ENCODE peak calls at places on chromosome 17, in seven cellular contexts. One of them, this sample, is unnamed.

GRCh38 chr17:9880582-9880999 is 24.5 kb downstream of the RCVRN start:
- DNase-seq in lower lobe of right lung: no peak
- DNase-seq in AG04450: no peak
- DNase-seq in CD8-positive, alpha-beta T cell: no peak
- DNase-seq in glutamatergic neuron: no peak
- DNase-seq in BJ: no peak
- DNase-seq in right lobe of liver: no peak
- DNase-seq in this sample: no peak

GRCh38 chr17:72125742-72126141 is 4.9 kb downstream of the SOX9 start:
- DNase-seq in CD8-positive, alpha-beta T cell: no peak
- DNase-seq in glutamatergic neuron: no peak
- DNase-seq in lower lobe of right lung: no peak
- DNase-seq in right lobe of liver: no peak
- DNase-seq in AG04450: no peak
- DNase-seq in BJ: no peak
- DNase-seq in this sample: no peak

GRCh38 chr17:2262146-2262587 is 41.4 kb downstream of the SMG6 start:
- DNase-seq in BJ: peak
- DNase-seq in glutamatergic neuron: no peak
- DNase-seq in AG04450: peak
- DNase-seq in lower lobe of right lung: no peak
- DNase-seq in CD8-positive, alpha-beta T cell: no peak
- DNase-seq in right lobe of liver: no peak
- DNase-seq in this sample: no peak

GRCh38 chr17:51191895-51192294 is 25.7 kb downstream of the NME2 start:
- DNase-seq in glutamatergic neuron: no peak
- DNase-seq in right lobe of liver: no peak
- DNase-seq in AG04450: no peak
- DNase-seq in BJ: no peak
- DNase-seq in lower lobe of right lung: no peak
- DNase-seq in CD8-positive, alpha-beta T cell: no peak
- DNase-seq in this sample: no peak

GRCh38 chr17:17740627-17741237 is 59.5 kb downstream of the RAI1 start:
- DNase-seq in CD8-positive, alpha-beta T cell: no peak
- DNase-seq in BJ: no peak
- DNase-seq in lower lobe of right lung: no peak
- DNase-seq in AG04450: no peak
- DNase-seq in right lobe of liver: no peak
- DNase-seq in glutamatergic neuron: no peak
- DNase-seq in this sample: no peak

GRCh38 chr17:40399185-40399584 is 18.5 kb downstream of the TOP2A start:
- DNase-seq in right lobe of liver: no peak
- DNase-seq in BJ: peak
- DNase-seq in CD8-positive, alpha-beta T cell: no peak
- DNase-seq in glutamatergic neuron: no peak
- DNase-seq in lower lobe of right lung: no peak
- DNase-seq in AG04450: peak
- DNase-seq in this sample: no peak

GRCh38 chr17:39648876-39649430 is 12.0 kb downstream of the STARD3 start:
- DNase-seq in BJ: no peak
- DNase-seq in lower lobe of right lung: no peak
- DNase-seq in glutamatergic neuron: no peak
- DNase-seq in CD8-positive, alpha-beta T cell: no peak
- DNase-seq in AG04450: peak
- DNase-seq in right lobe of liver: no peak
- DNase-seq in this sample: no peak

GRCh38 chr17:38434178-38434665 is 6.0 kb downstream of the ARHGAP23 start:
- DNase-seq in CD8-positive, alpha-beta T cell: no peak
- DNase-seq in AG04450: no peak
- DNase-seq in glutamatergic neuron: no peak
- DNase-seq in lower lobe of right lung: no peak
- DNase-seq in right lobe of liver: peak
- DNase-seq in BJ: no peak
- DNase-seq in this sample: no peak

GRCh38 chr17:64384253-64385186 is 6.1 kb downstream of the PECAM1 start:
- DNase-seq in CD8-positive, alpha-beta T cell: no peak
- DNase-seq in right lobe of liver: no peak
- DNase-seq in glutamatergic neuron: no peak
- DNase-seq in lower lobe of right lung: no peak
- DNase-seq in BJ: no peak
- DNase-seq in AG04450: no peak
- DNase-seq in this sample: no peak

GRCh38 chr17:75404739-75405364 is 626 bp downstream of the GRB2 start:
- DNase-seq in CD8-positive, alpha-beta T cell: peak
- DNase-seq in glutamatergic neuron: peak
- DNase-seq in AG04450: no peak
- DNase-seq in lower lobe of right lung: no peak
- DNase-seq in right lobe of liver: peak
- DNase-seq in BJ: no peak
- DNase-seq in this sample: peak

GRCh38 chr17:16286009-16286946 is 67.0 kb downstream of the CENPV start:
- DNase-seq in right lobe of liver: peak
- DNase-seq in BJ: peak
- DNase-seq in glutamatergic neuron: peak
- DNase-seq in CD8-positive, alpha-beta T cell: peak
- DNase-seq in AG04450: peak
- DNase-seq in lower lobe of right lung: peak
- DNase-seq in this sample: no peak

GRCh38 chr17:1515640-1516402 is 591 bp downstream of the INPP5K start:
- DNase-seq in BJ: peak
- DNase-seq in AG04450: peak
- DNase-seq in CD8-positive, alpha-beta T cell: peak
- DNase-seq in lower lobe of right lung: peak
- DNase-seq in glutamatergic neuron: no peak
- DNase-seq in right lobe of liver: no peak
- DNase-seq in this sample: no peak

GRCh38 chr17:50785942-50786570 is 18.7 kb upstream of the ANKRD40CL start:
- DNase-seq in right lobe of liver: peak
- DNase-seq in lower lobe of right lung: no peak
- DNase-seq in AG04450: peak
- DNase-seq in BJ: peak
- DNase-seq in glutamatergic neuron: no peak
- DNase-seq in CD8-positive, alpha-beta T cell: no peak
- DNase-seq in this sample: no peak

GRCh38 chr17:44043326-44043725 is 23.1 kb downstream of the LSM12 start:
- DNase-seq in lower lobe of right lung: peak
- DNase-seq in glutamatergic neuron: no peak
- DNase-seq in right lobe of liver: no peak
- DNase-seq in AG04450: peak
- DNase-seq in CD8-positive, alpha-beta T cell: no peak
- DNase-seq in BJ: no peak
- DNase-seq in this sample: no peak

GRCh38 chr17:78661092-78661770 is 84.0 kb upstream of the DNAH17 start:
- DNase-seq in AG04450: no peak
- DNase-seq in glutamatergic neuron: no peak
- DNase-seq in right lobe of liver: no peak
- DNase-seq in CD8-positive, alpha-beta T cell: no peak
- DNase-seq in lower lobe of right lung: no peak
- DNase-seq in BJ: peak
- DNase-seq in this sample: no peak

GRCh38 chr17:73340093-73340596 is 28.3 kb upstream of the CDC42EP4 start:
- DNase-seq in lower lobe of right lung: peak
- DNase-seq in glutamatergic neuron: no peak
- DNase-seq in right lobe of liver: no peak
- DNase-seq in AG04450: peak
- DNase-seq in BJ: peak
- DNase-seq in CD8-positive, alpha-beta T cell: no peak
- DNase-seq in this sample: no peak

GRCh38 chr17:27760069-27760885 is 40.1 kb downstream of the NOS2 start:
- DNase-seq in AG04450: no peak
- DNase-seq in CD8-positive, alpha-beta T cell: peak
- DNase-seq in BJ: no peak
- DNase-seq in right lobe of liver: peak
- DNase-seq in lower lobe of right lung: peak
- DNase-seq in glutamatergic neuron: peak
- DNase-seq in this sample: peak

GRCh38 chr17:82126479-82127314 is 28.7 kb upstream of the FASN start:
- DNase-seq in glutamatergic neuron: no peak
- DNase-seq in right lobe of liver: no peak
- DNase-seq in CD8-positive, alpha-beta T cell: peak
- DNase-seq in AG04450: no peak
- DNase-seq in BJ: no peak
- DNase-seq in lower lobe of right lung: no peak
- DNase-seq in this sample: no peak

GRCh38 chr17:34203018-34203646 is 52.0 kb upstream of the CCL2 start:
- DNase-seq in CD8-positive, alpha-beta T cell: no peak
- DNase-seq in BJ: no peak
- DNase-seq in glutamatergic neuron: no peak
- DNase-seq in right lobe of liver: no peak
- DNase-seq in lower lobe of right lung: no peak
- DNase-seq in AG04450: no peak
- DNase-seq in this sample: no peak

GRCh38 chr17:77606146-77606864 is 352.2 kb upstream of the TNRC6C start:
- DNase-seq in CD8-positive, alpha-beta T cell: no peak
- DNase-seq in right lobe of liver: no peak
- DNase-seq in lower lobe of right lung: no peak
- DNase-seq in BJ: no peak
- DNase-seq in AG04450: no peak
- DNase-seq in glutamatergic neuron: no peak
- DNase-seq in this sample: peak

GRCh38 chr17:77607606-77608005 is 350.9 kb upstream of the TNRC6C start:
- DNase-seq in CD8-positive, alpha-beta T cell: no peak
- DNase-seq in lower lobe of right lung: no peak
- DNase-seq in right lobe of liver: no peak
- DNase-seq in BJ: no peak
- DNase-seq in glutamatergic neuron: no peak
- DNase-seq in AG04450: no peak
- DNase-seq in this sample: peak

GRCh38 chr17:77608431-77608830 is 350.1 kb upstream of the TNRC6C start:
- DNase-seq in BJ: no peak
- DNase-seq in right lobe of liver: no peak
- DNase-seq in AG04450: no peak
- DNase-seq in glutamatergic neuron: no peak
- DNase-seq in CD8-positive, alpha-beta T cell: no peak
- DNase-seq in lower lobe of right lung: no peak
- DNase-seq in this sample: peak

GRCh38 chr17:77604301-77605031 is 354.0 kb upstream of the TNRC6C start:
- DNase-seq in right lobe of liver: no peak
- DNase-seq in CD8-positive, alpha-beta T cell: no peak
- DNase-seq in glutamatergic neuron: no peak
- DNase-seq in lower lobe of right lung: no peak
- DNase-seq in BJ: no peak
- DNase-seq in AG04450: no peak
- DNase-seq in this sample: peak

GRCh38 chr17:77606865-77607210 is 351.7 kb upstream of the TNRC6C start:
- DNase-seq in CD8-positive, alpha-beta T cell: no peak
- DNase-seq in lower lobe of right lung: no peak
- DNase-seq in AG04450: no peak
- DNase-seq in BJ: no peak
- DNase-seq in right lobe of liver: no peak
- DNase-seq in glutamatergic neuron: no peak
- DNase-seq in this sample: no peak
- TF ChIP-seq CTCF in CD8-positive, alpha-beta T cell: no peak
- TF ChIP-seq CTCF in lower lobe of right lung: no peak
- TF ChIP-seq CTCF in AG04450: no peak
- TF ChIP-seq CTCF in BJ: no peak
- TF ChIP-seq CTCF in right lobe of liver: no peak
- TF ChIP-seq CTCF in glutamatergic neuron: no peak
- TF ChIP-seq CTCF in this sample: peak

DNA sequence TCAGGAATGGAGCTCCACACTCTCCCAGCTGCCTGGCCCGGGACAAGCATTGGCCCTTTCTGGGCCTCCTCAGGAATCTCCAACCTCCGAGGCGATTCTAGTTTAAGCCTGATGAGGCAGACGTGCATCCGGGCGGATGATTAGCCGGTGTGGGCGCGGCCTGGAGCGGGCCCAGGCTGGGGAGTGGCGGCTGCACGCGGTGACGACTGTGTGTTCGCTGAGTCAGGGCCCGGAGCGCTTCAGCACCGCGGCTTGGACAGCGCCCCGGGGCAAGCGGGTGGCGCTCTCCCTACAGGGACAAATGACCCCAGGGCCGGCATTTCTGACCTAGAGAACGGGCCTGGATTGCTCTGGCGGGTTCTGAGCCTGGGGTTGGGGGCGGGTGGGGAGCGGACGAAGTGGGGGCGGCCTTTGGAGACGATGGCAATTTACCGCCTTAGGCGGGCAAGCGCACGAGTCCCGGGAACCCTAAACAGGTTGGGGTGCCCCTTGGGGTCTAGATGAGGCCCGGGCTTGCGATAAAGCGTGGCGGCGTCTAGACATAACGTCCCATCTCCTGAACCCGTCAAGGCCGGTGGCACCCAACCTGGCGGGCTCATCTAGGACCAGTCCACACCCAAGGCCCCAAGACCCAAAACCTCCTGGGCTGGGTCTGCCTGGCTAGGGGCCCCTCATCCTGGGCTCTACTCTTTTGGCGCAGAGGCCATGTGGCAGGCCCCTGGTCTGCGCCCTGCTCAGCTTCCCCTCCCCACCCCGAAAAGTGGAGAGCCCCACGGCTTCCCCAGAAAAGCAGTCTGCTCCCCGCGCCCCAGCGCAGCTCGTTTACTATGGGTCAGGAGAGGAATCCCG is 22.3 kb upstream of the ZNHIT3 start:
- DNase-seq in glutamatergic neuron: peak
- DNase-seq in right lobe of liver: no peak
- DNase-seq in CD8-positive, alpha-beta T cell: no peak
- DNase-seq in BJ: no peak
- DNase-seq in lower lobe of right lung: no peak
- DNase-seq in AG04450: no peak
- DNase-seq in this sample: no peak
- TF ChIP-seq CTCF in glutamatergic neuron: no peak
- TF ChIP-seq CTCF in right lobe of liver: no peak
- TF ChIP-seq CTCF in CD8-positive, alpha-beta T cell: no peak
- TF ChIP-seq CTCF in BJ: no peak
- TF ChIP-seq CTCF in lower lobe of right lung: no peak
- TF ChIP-seq CTCF in AG04450: no peak
- TF ChIP-seq CTCF in this sample: no peak

GRCh38 chr17:69906306-69906705 is 168.7 kb upstream of the KCNJ16 start:
- DNase-seq in glutamatergic neuron: no peak
- DNase-seq in right lobe of liver: no peak
- DNase-seq in CD8-positive, alpha-beta T cell: no peak
- DNase-seq in lower lobe of right lung: no peak
- DNase-seq in BJ: no peak
- DNase-seq in AG04450: no peak
- DNase-seq in this sample: no peak
- TF ChIP-seq CTCF in glutamatergic neuron: no peak
- TF ChIP-seq CTCF in right lobe of liver: no peak
- TF ChIP-seq CTCF in CD8-positive, alpha-beta T cell: no peak
- TF ChIP-seq CTCF in lower lobe of right lung: no peak
- TF ChIP-seq CTCF in BJ: no peak
- TF ChIP-seq CTCF in AG04450: no peak
- TF ChIP-seq CTCF in this sample: no peak

DNA sequence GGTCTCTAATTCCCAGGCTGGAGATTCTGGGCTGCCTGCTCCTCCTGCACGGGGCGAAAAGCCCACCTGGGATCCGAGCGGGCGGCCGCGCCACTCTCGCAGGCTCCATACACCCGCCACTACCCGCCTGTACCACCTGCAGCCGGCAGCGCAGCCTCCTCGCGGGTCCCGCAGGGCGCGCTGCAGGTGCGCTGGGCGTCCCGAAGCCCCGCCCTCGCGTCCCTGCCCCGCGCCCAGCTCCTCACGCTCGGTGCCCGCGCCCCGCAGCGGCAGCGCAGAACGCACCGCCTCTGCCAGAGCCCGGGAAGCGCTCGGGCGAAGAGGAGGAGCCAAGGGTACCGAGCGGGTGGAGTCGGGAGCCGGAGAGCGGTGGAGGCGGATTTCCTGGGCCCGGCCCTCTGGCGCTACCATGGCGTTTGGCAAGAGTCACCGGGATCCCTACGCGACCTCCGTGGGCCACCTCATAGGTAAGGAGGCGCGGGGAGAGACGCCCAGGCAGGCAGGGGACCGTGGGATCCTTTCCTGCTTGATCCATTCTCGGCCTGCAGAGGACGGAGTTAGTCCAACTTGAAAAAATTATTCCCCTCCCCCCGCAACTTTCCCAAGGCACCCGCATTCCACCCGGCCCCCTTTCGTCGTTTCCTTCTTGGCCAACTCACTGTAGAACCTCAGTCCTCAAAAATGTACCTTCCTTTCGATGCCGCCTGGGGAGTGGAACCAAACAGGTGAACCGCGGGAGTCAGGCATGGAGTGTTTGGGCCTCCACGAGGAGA is at the start of gene TOM1L1:
- DNase-seq in CD8-positive, alpha-beta T cell: no peak
- DNase-seq in AG04450: peak
- DNase-seq in lower lobe of right lung: peak
- DNase-seq in glutamatergic neuron: peak
- DNase-seq in right lobe of liver: peak
- DNase-seq in BJ: peak
- DNase-seq in this sample: peak
- TF ChIP-seq CTCF in CD8-positive, alpha-beta T cell: no peak
- TF ChIP-seq CTCF in AG04450: peak
- TF ChIP-seq CTCF in lower lobe of right lung: peak
- TF ChIP-seq CTCF in glutamatergic neuron: no peak
- TF ChIP-seq CTCF in right lobe of liver: peak
- TF ChIP-seq CTCF in BJ: peak
- TF ChIP-seq CTCF in this sample: no peak